ENCODE peak calls at places on chromosomes 7 and 10, in ten cellular contexts. N, C, J, D, R, H, T, S, U and X are unnamed samples.

GRCh38 chr7:95002726-95003125 is 95.3 kb downstream of the PPP1R9A start:
- DNase-seq in T (no peak), H (no peak), N (no peak), U (no peak), S (no peak), C (no peak), R (no peak), D (no peak), J (no peak), X (no peak)

GRCh38 chr7:18396953-18397352 is 98.6 kb upstream of the HDAC9 start:
- DNase-seq in T (no peak), D (no peak), C (no peak), R (no peak), H (no peak), N (no peak), J (no peak), S (no peak), U (no peak), X (no peak)

GRCh38 chr10:48896756-48897437 is 42.7 kb downstream of the LRRC18 start:
- DNase-seq in R (no peak), S (no peak), C (no peak), H (no peak), T (no peak), U (no peak), J (no peak), N (no peak), D (no peak), X (no peak)

GRCh38 chr7:20122073-20122472 is 95.1 kb downstream of the MACC1 start:
- DNase-seq in U (no peak), D (no peak), R (no peak), J (no peak), T (no peak), H (no peak), S (no peak), N (no peak), C (no peak), X (no peak)

GRCh38 chr7:33674804-33675411 is 230.4 kb upstream of the BMPER start:
- DNase-seq in C (no peak), T (no peak), S (no peak), H (no peak), N (no peak), J (no peak), U (peak), D (no peak), R (no peak), X (no peak)

GRCh38 chr7:48048113-48048512 is 12.8 kb downstream of the C7orf57 start:
- DNase-seq in N (no peak), R (no peak), T (no peak), U (no peak), H (no peak), C (no peak), S (no peak), J (no peak), D (no peak), X (no peak)

GRCh38 chr10:99870051-99870730 is 87.8 kb downstream of the ABCC2 start:
- DNase-seq in T (no peak), S (no peak), C (no peak), N (peak), R (no peak), U (no peak), J (no peak), D (peak), H (no peak), X (no peak)

GRCh38 chr10:12019343-12019971 is 23.2 kb downstream of the UPF2 start:
- DNase-seq in H (no peak), N (no peak), D (no peak), R (no peak), T (no peak), C (no peak), U (no peak), J (no peak), S (no peak), X (no peak)

GRCh38 chr10:114401195-114401741 is 3.0 kb downstream of the AFAP1L2 start:
- DNase-seq in U (no peak), S (no peak), J (peak), C (peak), N (no peak), R (no peak), T (no peak), D (no peak), H (peak), X (peak)

GRCh38 chr7:134941185-134941900 is 45.0 kb upstream of the AGBL3 start:
- DNase-seq in C (no peak), D (no peak), H (no peak), U (no peak), N (no peak), R (no peak), J (peak), S (no peak), T (no peak), X (no peak)

GRCh38 chr7:92815412-92815811 is 21.0 kb downstream of the CDK6 start:
- DNase-seq in R (no peak), J (no peak), N (no peak), S (no peak), U (no peak), T (no peak), D (no peak), H (no peak), C (no peak), X (no peak)

GRCh38 chr7:43491984-43492383 is 90.9 kb upstream of the STK17A start:
- DNase-seq in R (no peak), N (no peak), C (no peak), J (no peak), T (no peak), S (no peak), H (no peak), D (no peak), U (no peak), X (no peak)